ENCODE peak calls at places on chromosomes 3 and 15, in four cellular contexts. M is HepG2, E is K562, R is GM12878. U is an unnamed sample.

GRCh38 chr3:157532529-157533297 is 29.5 kb upstream of the VEPH1 start:
- DNase-seq in M (peak; percentile 58), E (peak; percentile 57), R (peak; percentile 9), U (no peak)

GRCh38 chr15:50355980-50356379 is 982 bp upstream of the GABPB1 start:
- DNase-seq in M (no peak), E (no peak), R (no peak), U (no peak)

GRCh38 chr15:84666373-84666772 is 8.4 kb upstream of the NMB start:
- DNase-seq in M (no peak), E (no peak), R (no peak), U (no peak)

GRCh38 chr3:109098245-109098644 is 19.7 kb downstream of the MORC1 start:
- DNase-seq in M (peak; percentile 7), E (no peak), R (no peak), U (peak; percentile 57)

GRCh38 chr15:57743424-57743823 is 36.9 kb downstream of the POLR2M start:
- DNase-seq in M (peak; percentile 4), E (no peak), R (no peak), U (peak; percentile 32)

GRCh38 chr3:62718515-62719320 is 156.5 kb downstream of the CADPS start:
- DNase-seq in M (no peak), E (no peak), R (no peak), U (no peak)

GRCh38 chr15:52857937-52858336 is 67.8 kb upstream of the ONECUT1 start:
- DNase-seq in M (no peak), E (no peak), R (no peak), U (no peak)

GRCh38 chr15:97984157-97984556 is 23.7 kb downstream of the ARRDC4 start:
- DNase-seq in M (no peak), E (no peak), R (no peak), U (no peak)

GRCh38 chr3:45571969-45572368 is 22.6 kb upstream of the LIMD1 start:
- DNase-seq in M (no peak), E (no peak), R (no peak), U (no peak)

DNA sequence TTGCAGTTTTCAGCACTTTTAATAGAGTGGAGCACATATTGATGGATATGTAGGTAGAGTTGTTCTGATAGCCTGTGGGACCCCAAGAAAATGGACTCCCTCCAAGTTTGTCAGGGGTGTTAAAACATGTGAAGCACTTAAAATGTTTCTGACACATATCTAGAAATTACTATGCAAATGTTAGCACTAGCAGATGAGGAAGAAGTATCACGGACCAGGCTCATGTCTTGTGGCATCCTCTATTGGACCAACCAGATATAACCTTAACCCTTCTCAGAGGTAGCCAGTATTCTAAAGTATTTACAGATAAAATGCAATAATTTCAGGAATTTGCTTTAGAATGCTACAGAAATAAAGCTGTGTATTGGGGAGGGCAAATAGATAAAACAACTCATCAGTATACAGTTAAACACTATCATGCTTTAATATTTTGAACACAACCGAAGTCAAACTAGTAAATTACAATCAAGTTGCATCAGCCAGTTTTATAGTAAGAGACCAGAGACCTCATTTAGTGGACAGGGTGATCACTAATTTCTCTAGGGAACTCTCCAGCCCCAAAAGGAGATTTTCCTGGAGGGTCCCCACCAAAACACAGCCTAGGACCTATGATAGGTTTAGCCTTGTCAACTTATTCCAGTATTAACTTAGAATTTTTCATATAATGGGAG is 57.2 kb upstream of the FBN1 start:
- DNase-seq in M (no peak), E (no peak), R (no peak), U (no peak)
- TF ChIP-seq ESRRA in M (no peak), E (no peak), R (no peak), U (no peak)

GRCh38 chr3:48466386-48467109 is 20.0 kb downstream of the ATRIP start:
- DNase-seq in M (no peak), E (no peak), R (no peak), U (no peak)
- TF ChIP-seq CREB1 in M (no peak), E (no peak), R (no peak), U (no peak)

GRCh38 chr3:111924283-111924682 is 54.5 kb upstream of the ABHD10 start:
- DNase-seq in M (no peak), E (no peak), R (no peak), U (no peak)
- TF ChIP-seq ESRRA in M (no peak), E (no peak), R (no peak), U (no peak)

GRCh38 chr15:31216210-31216911 is 110.3 kb upstream of the KLF13 start:
- DNase-seq in M (peak; percentile 83), E (peak; percentile 43), R (no peak), U (peak; percentile 68)
- TF ChIP-seq CREB1 in M (no peak), E (no peak), R (no peak), U (no peak)

DNA sequence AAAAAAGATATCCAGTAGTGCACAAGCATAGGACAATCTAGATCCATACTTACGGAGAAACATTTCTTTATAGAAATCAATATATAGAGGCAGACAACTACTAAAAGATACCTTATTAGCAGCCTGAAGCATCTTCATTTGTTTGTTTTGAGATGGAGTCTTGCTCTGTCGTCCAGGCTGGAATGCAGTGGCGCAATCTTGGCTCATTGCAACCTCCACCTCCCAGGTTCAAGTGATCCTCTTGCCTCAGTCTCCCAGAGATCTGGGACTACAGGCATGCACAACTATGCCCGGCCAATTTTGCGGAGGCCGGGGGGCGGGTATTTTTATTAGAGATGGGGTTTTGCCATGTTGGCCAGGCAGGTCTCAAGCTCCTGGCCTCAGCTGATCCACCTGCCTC is 18.3 kb upstream of the SLMAP start:
- DNase-seq in M (no peak), E (no peak), R (no peak), U (no peak)
- TF ChIP-seq ESRRA in M (no peak), E (no peak), R (no peak), U (no peak)

GRCh38 chr3:136584728-136585127 is 167.4 kb downstream of the STAG1 start:
- DNase-seq in M (no peak), E (no peak), R (no peak), U (no peak)
- TF ChIP-seq CREB1 in M (no peak), E (no peak), R (no peak), U (no peak)

GRCh38 chr3:74591946-74592345 is 22.5 kb downstream of the CNTN3 start:
- DNase-seq in M (no peak), E (no peak), R (no peak), U (no peak)
- TF ChIP-seq ESRRA in M (no peak), E (no peak), R (no peak), U (no peak)

GRCh38 chr3:98612996-98613517 is 19.6 kb upstream of the CPOX start:
- DNase-seq in M (no peak), E (no peak), R (peak; percentile 96), U (no peak)

GRCh38 chr3:98608029-98608428 is 14.6 kb upstream of the CPOX start:
- DNase-seq in M (no peak), E (no peak), R (no peak), U (no peak)

GRCh38 chr3:98617841-98618240 is 24.4 kb upstream of the CPOX start:
- DNase-seq in M (no peak), E (no peak), R (no peak), U (no peak)

GRCh38 chr3:98613616-98614015 is 20.2 kb upstream of the CPOX start:
- DNase-seq in M (no peak), E (no peak), R (peak; percentile 24), U (no peak)

GRCh38 chr3:98612587-98612986 is 19.2 kb upstream of the CPOX start:
- DNase-seq in M (peak; percentile 43), E (no peak), R (no peak), U (peak; percentile 56)
- TF ChIP-seq CREB1 in M (no peak), E (no peak), R (no peak), U (no peak)

GRCh38 chr3:97871788-97872187 is 50.0 kb downstream of the CRYBG3 start:
- DNase-seq in M (no peak), E (no peak), R (no peak), U (no peak)

GRCh38 chr3:97871206-97871605 is 49.4 kb downstream of the CRYBG3 start:
- DNase-seq in M (no peak), E (no peak), R (no peak), U (no peak)

GRCh38 chr3:97872209-97873042 is 50.6 kb downstream of the CRYBG3 start:
- DNase-seq in M (no peak), E (no peak), R (no peak), U (no peak)
- TF ChIP-seq ESRRA in M (no peak), E (no peak), R (no peak), U (no peak)

GRCh38 chr3:28576590-28577220 is 228.1 kb upstream of the AZI2 start:
- DNase-seq in M (no peak), E (no peak), R (no peak), U (no peak)
- TF ChIP-seq CREB1 in M (no peak), E (no peak), R (no peak), U (no peak)